ENCODE peak calls at places on chromosomes 7 and 10, in four cellular contexts. G is K562, S is GM23338, Z is HepG2. J is an unnamed sample.

GRCh38 chr10:111231779-111232178 is 154.9 kb downstream of the ADRA2A start:
- DNase-seq in G (no peak), S (no peak), Z (no peak), J (no peak)

GRCh38 chr7:141715794-141716689 is 7.9 kb downstream of the WEE2 start:
- DNase-seq in G (no peak), S (peak), Z (no peak), J (no peak)

GRCh38 chr10:15879058-15879457 is 18.8 kb upstream of the MINDY3 start:
- DNase-seq in G (peak), S (peak), Z (peak), J (no peak)

GRCh38 chr7:1946461-1947450 is 276.7 kb downstream of the ELFN1 start:
- DNase-seq in G (no peak), S (no peak), Z (no peak), J (no peak)

GRCh38 chr10:133520193-133520738 is 6.9 kb upstream of the CYP2E1 start:
- DNase-seq in G (peak), S (peak), Z (peak), J (peak)

GRCh38 chr10:83373659-83374058 is 765.6 kb upstream of the GHITM start:
- DNase-seq in G (no peak), S (peak), Z (no peak), J (no peak)

GRCh38 chr10:89115876-89116627 is 91.1 kb downstream of the CH25H start:
- DNase-seq in G (no peak), S (no peak), Z (no peak), J (no peak)

GRCh38 chr7:87219545-87220025 is at the start of gene TMEM243:
- DNase-seq in G (peak), S (peak), Z (peak), J (no peak)

GRCh38 chr7:74526780-74527179 is 73.1 kb downstream of the GTF2IRD1 start:
- DNase-seq in G (no peak), S (no peak), Z (no peak), J (no peak)

GRCh38 chr7:92044148-92044547 is 90.1 kb downstream of the CYP51A1 start:
- DNase-seq in G (no peak), S (no peak), Z (no peak), J (no peak)

GRCh38 chr7:92043098-92043497 is 91.2 kb downstream of the CYP51A1 start:
- DNase-seq in G (no peak), S (no peak), Z (no peak), J (no peak)

GRCh38 chr7:92043637-92044036 is 90.6 kb downstream of the CYP51A1 start:
- DNase-seq in G (no peak), S (no peak), Z (no peak), J (no peak)

GRCh38 chr7:92039900-92040299 is 94.4 kb downstream of the CYP51A1 start:
- DNase-seq in G (no peak), S (no peak), Z (no peak), J (no peak)

GRCh38 chr7:92042056-92042737 is 92.1 kb downstream of the CYP51A1 start:
- DNase-seq in G (no peak), S (no peak), Z (peak), J (no peak)
- TF ChIP-seq REST in G (no peak), S (no peak), Z (no peak), J (no peak)

GRCh38 chr10:29734640-29734979 is 99.8 kb upstream of the SVIL start:
- DNase-seq in G (no peak), S (no peak), Z (no peak), J (no peak)

GRCh38 chr10:29734980-29735627 is 100.3 kb upstream of the SVIL start:
- DNase-seq in G (no peak), S (peak), Z (no peak), J (no peak)

GRCh38 chr10:29736325-29737208 is 101.8 kb upstream of the SVIL start:
- DNase-seq in G (no peak), S (peak), Z (no peak), J (no peak)

GRCh38 chr10:29737209-29737565 is 102.4 kb upstream of the SVIL start:
- DNase-seq in G (no peak), S (peak), Z (no peak), J (no peak)

DNA sequence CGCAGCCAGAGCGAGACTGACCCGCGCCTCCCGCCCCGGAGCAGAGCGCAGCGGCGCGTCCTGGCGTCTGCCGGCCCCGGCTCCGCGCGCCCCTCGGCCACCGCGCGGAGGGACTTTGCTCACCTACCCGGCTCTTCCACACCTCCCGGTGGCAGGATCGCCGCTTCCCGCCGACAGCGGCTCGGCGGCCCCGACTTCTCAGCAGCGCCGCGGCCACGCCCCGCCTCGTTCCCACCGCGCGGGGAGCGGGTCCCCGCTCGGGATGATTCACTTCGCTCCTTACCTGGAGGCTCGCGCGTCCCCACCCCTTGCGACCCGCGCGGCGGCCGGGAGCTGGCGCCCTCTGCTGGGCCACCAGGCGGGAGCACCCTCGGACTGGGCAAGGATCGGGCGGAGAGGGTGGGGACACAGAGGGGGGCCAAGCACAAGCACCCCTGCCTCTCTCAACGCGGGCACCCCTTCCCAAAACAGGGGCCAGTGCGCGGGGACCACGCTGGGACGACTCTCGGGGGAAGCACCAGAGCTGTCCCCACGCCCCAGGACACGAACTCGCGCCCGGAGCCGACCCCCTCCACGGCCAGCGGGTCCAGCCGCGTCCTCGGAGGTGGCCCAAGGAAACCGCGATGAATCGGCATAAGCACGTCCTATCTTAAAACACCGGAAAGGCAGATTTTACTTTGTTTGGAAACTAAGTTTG is 101.0 kb upstream of the SVIL start:
- DNase-seq in G (peak), S (peak), Z (peak), J (peak)
- TF ChIP-seq REST in G (no peak), S (no peak), Z (no peak), J (no peak)

GRCh38 chr10:11864727-11865126 is 41.6 kb downstream of the PROSER2 start:
- DNase-seq in G (no peak), S (no peak), Z (no peak), J (no peak)
- TF ChIP-seq REST in G (no peak), S (no peak), Z (no peak), J (no peak)

GRCh38 chr10:58150290-58150689 is 117.4 kb downstream of the IPMK start:
- DNase-seq in G (no peak), S (no peak), Z (peak), J (no peak)
- TF ChIP-seq REST in G (no peak), S (no peak), Z (peak), J (no peak)

DNA sequence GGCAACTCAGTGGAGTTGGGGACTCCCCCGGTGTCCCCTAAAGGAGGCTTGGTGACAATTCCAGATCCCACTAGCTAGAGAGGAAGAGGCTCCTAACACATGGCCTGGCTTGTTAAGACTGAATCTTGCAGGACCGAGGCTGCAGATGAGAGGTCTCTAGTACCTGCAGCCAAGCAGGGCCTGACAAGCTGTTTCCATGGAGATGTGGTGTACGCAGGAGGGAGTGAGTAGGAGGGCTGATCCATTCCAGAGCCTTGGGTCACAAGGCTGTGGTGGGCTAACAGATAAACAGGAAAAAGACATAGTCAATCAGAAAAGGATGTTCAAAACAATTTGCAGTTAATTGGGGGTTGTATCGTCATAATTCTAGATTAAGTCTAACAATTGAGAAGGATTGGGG is 77.3 kb upstream of the MKLN1 start:
- DNase-seq in G (no peak), S (peak), Z (no peak), J (no peak)
- TF ChIP-seq REST in G (no peak), S (no peak), Z (no peak), J (no peak)

GRCh38 chr10:131310904-131311660 is 439 bp downstream of the TCERG1L start:
- DNase-seq in G (no peak), S (peak), Z (no peak), J (no peak)
- TF ChIP-seq REST in G (no peak), S (peak), Z (no peak), J (no peak)

DNA sequence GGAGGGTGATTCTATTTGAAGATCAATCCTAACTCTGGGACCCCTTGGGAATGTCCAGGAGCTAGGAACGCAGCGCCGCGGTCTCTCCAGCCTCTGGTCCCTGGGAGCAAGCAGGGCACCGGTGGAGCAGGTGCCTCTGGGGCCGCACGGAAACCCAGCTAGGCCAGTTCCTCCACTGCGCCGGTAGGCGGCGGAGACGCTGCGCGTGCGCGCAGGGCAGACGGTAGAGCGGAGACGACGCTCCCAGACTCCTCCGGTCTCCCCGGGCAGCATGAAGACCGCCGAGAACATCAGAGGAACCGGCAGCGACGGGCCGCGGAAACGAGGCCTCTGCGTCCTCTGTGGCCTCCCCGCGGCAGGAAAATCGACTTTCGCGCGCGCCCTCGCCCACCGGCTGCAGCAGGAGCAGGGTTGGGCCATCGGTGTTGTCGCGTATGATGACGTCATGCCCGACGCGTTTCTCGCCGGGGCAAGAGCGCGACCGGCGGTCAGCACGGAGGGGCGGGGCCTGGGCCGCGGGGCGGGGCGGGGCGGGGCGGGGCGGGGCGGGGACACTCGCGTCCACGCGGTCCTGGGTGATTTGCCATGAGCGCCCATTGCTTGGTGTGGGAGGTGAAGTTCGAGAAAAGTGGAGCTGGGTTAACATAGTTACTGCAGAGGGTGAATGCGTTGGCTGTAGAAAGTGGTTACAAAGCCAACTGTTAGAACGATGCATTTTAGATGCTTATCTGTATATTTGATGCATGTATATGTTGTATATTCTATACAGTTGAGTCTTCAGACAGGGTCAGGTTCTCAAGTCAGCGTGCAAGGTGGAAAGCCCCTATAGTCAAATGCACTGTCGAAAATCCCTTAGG is at the start of gene PSTK:
- DNase-seq in G (peak), S (peak), Z (peak), J (peak)
- TF ChIP-seq REST in G (no peak), S (no peak), Z (peak), J (peak)

DNA sequence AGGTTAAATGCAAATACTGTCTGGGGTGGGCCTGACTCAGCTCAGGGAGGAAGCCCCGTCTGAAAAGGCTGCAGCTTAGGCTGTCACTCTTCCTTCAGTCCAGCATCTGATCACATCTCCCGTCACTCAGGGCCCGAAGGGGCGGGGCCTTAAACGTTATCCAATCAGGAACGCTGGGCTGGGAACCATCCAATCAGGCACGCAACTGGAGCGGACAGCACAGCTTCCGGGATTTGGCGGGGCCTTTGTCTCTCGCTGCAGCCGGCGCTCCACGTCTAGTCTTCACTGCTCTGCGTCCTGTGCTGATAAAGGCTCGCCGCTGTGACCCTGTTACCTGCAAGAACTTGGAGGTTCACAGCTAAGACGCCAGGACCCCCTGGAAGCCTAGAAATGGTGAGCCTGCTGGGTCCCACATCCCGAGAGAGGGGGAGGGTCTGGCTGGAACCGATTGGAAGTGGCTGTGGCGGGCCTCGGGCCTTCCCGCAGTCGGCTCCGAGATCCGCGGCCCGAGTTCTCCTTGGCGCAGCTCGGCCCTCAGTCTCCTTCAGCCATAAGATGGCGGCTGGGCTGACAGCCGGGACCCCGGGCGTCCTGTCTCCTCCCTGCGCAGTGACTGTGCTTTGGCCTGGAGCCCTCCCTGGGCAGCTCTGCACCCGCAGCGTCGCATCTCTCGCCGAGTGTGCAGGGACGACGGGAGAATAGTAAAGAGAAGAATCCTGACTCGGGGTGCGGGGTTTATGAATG is at the start of gene ZNF92:
- DNase-seq in G (peak), S (peak), Z (peak), J (peak)
- TF ChIP-seq REST in G (no peak), S (no peak), Z (peak), J (no peak)

DNA sequence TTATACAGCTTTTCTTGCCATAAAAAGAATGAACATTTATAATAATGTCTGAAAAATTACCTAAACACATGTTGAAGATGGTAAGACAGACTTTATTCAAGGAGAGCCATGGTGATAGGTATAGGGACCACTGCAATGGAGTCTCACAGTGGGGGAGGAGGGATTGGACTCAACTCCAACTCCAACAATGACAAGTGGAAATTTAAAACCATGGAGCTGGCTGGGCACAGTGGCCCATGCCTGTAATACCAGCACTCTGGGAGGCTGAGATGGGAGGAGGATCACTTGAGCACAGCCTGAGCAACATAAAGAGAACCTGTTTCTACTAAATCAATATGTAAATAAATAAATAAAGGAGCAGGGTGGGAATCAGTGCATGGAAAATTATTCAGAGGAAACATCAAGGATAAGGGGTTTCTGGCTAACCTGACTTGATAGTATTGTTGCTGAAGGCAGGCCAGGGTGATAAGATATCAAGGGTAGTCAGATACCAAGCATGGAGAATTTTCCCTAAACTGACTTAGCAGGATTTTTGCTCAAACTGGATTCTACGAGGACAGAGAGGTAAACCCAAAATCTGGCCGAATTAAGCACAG is 19.5 kb upstream of the MICU1 start:
- DNase-seq in G (no peak), S (no peak), Z (no peak), J (no peak)
- TF ChIP-seq REST in G (no peak), S (no peak), Z (no peak), J (no peak)

DNA sequence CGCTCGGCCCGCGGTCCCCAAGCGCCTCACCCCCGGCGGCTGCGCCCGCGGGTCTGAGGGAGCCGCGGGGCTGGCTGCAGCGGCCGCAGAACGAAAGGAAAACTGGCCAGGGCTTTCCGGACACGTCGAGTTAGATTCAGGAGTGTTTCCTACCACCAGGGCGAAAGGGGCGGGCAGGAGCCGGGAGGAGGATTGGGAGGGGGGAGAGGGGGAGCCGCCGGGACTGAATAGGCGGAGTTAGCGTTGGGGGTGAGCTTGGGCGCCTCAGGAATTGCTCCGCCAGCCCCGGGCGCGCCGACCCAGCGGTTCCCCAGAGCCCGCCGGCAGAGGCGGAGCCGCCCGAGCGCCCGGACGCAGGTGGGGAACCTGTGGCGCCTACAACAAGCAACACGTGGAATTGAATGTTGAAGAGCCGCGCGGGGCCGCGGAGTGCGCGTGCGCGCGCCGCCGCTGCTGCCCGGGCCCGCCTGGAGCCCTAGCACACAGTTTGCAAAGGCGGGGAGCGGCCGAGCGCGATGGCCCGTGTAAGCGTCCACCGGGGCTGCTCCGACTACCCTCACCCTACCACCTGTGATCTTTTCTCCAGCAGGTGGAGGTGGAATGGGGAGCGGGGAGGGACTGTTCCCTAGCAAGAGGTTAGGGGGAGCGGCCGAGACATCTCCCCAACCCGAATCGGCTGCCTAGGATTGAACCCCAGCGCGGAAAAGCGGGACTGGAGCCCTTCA is at the start of gene CADPS2:
- DNase-seq in G (peak), S (peak), Z (peak), J (no peak)
- TF ChIP-seq REST in G (no peak), S (no peak), Z (no peak), J (no peak)

J was measured in Panc1.